ENCODE peak calls at places on chromosome 11, in six cellular contexts. Q is H9, W is neuronal stem cell, D is mesendoderm, T is IMR-90, K is H1. E is an unnamed sample.

GRCh38 chr11:19367051-19367709 is 126.4 kb upstream of the E2F8 start:
- DNase-seq in T (peak), D (no peak), Q (no peak), W (no peak), K (no peak), E (no peak)

GRCh38 chr11:19237813-19238212 is 2.9 kb downstream of the E2F8 start:
- DNase-seq in Q (no peak), K (no peak), D (no peak), T (no peak), W (no peak), E (no peak)

GRCh38 chr11:113104390-113105251 is 143.4 kb downstream of the NCAM1 start:
- DNase-seq in Q (no peak), T (no peak), W (no peak), K (no peak), D (no peak), E (no peak)

GRCh38 chr11:93537022-93537421 is 6.2 kb downstream of the SMCO4 start:
- DNase-seq in K (no peak), D (peak), Q (no peak), T (no peak), W (no peak), E (no peak)

GRCh38 chr11:64208796-64209562 is 2.5 kb downstream of the FERMT3 start:
- DNase-seq in D (no peak), W (no peak), T (no peak), Q (no peak), K (no peak), E (no peak)

GRCh38 chr11:46072172-46072964 is 48.9 kb downstream of the PHF21A start:
- DNase-seq in W (no peak), K (no peak), D (no peak), T (no peak), Q (no peak), E (peak)

GRCh38 chr11:115993613-115994012 is 489.4 kb upstream of the CADM1 start:
- DNase-seq in Q (no peak), D (no peak), W (no peak), T (no peak), K (no peak), E (no peak)

GRCh38 chr11:57288771-57289579 is 35.8 kb downstream of the TNKS1BP1 start:
- DNase-seq in K (no peak), Q (no peak), T (peak), W (no peak), D (no peak), E (peak)

GRCh38 chr11:134640536-134640935 is 228.5 kb upstream of the B3GAT1 start:
- DNase-seq in Q (no peak), D (no peak), W (no peak), T (no peak), K (no peak), E (no peak)

GRCh38 chr11:114779189-114779588 is 100.9 kb downstream of the NXPE2 start:
- DNase-seq in K (no peak), T (no peak), D (no peak), Q (no peak), W (no peak), E (no peak)

GRCh38 chr11:10225553-10225952 is 68.5 kb downstream of the SBF2 start:
- DNase-seq in T (no peak), W (no peak), K (no peak), D (no peak), Q (no peak), E (no peak)

GRCh38 chr11:63869686-63870085 is 30.8 kb downstream of the MARK2 start:
- DNase-seq in Q (no peak), D (no peak), W (no peak), T (no peak), K (no peak), E (no peak)

GRCh38 chr11:57800444-57801184 is 39.0 kb downstream of the CTNND1 start:
- DNase-seq in D (peak), K (no peak), W (peak), T (peak), Q (peak), E (peak)

GRCh38 chr11:44840526-44840925 is 110.2 kb downstream of the TP53I11 start:
- DNase-seq in W (no peak), D (no peak), T (no peak), K (no peak), Q (no peak), E (no peak)

GRCh38 chr11:65814960-65815565 is 18.7 kb upstream of the SNX32 start:
- DNase-seq in Q (no peak), T (no peak), K (no peak), W (no peak), D (no peak), E (no peak)
- H2BK120ac ChIP-seq in Q (no peak), T (no peak), K (no peak), W (no peak), D (no peak), E (no peak)

GRCh38 chr11:1598816-1599215 is 722 bp upstream of the KRTAP5-2 start:
- DNase-seq in D (no peak), Q (no peak), W (no peak), T (no peak), K (no peak), E (no peak)

GRCh38 chr11:1597981-1598380 is at the start of gene KRTAP5-2:
- DNase-seq in W (no peak), K (no peak), D (no peak), T (no peak), Q (no peak), E (no peak)

GRCh38 chr11:1600626-1601025 is 2.5 kb upstream of the KRTAP5-2 start:
- DNase-seq in K (no peak), D (no peak), Q (no peak), T (no peak), W (no peak), E (no peak)

DNA sequence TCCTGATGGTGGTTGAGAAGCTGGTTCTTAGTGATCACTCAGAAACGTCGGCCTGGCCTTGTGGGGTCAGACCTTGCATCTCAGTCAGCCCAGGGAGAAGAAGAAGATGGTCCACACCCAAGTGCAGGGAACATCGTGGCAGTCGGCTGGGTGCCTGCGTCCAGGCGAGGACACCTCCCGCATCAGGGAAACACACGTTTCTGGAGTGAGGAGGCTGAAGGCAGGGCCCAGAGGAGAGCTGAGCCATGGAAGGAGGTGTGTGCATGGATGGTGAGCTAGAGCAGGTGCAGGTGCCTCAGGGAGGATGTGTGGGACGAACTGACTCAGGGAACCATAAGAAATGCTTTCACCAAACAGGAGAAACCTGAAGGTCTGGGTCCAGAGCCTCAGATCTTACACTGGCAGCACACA is 758 bp downstream of the KRTAP5-2 start:
- DNase-seq in D (no peak), K (no peak), W (no peak), T (no peak), Q (no peak), E (no peak)
- H2BK15ac ChIP-seq in D (no peak), K (peak), W (no peak), T (no peak), Q (no peak), E (no peak)

GRCh38 chr11:68437927-68438657 is 22.5 kb upstream of the PPP6R3 start:
- DNase-seq in K (no peak), T (no peak), W (no peak), Q (no peak), D (no peak), E (no peak)
- H2BK120ac ChIP-seq in K (no peak), T (peak), W (no peak), Q (no peak), D (no peak), E (peak)

DNA sequence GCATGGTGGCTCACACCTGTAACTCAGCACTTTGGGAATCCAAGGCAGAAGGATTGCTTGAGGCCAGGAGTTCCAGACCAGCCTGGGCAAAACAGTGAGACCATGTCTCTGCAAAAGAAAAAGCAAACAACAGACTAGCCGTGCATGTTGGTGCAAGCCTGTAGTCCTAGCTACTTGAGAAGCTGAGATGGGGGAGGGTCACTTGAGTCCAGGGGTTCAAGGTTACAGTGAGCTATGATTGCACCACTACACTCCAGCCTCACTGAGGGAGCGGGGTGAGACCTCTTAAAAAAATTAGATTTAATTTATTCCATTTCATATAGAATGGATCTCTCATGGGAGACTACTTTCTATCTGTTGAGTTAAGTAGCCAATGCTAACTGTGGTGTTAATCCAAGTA is 50.4 kb downstream of the DDX10 start:
- DNase-seq in T (no peak), W (no peak), Q (no peak), K (no peak), D (no peak), E (no peak)
- H2BK15ac ChIP-seq in T (no peak), W (no peak), Q (no peak), K (no peak), D (no peak), E (no peak)

GRCh38 chr11:121038642-121039409 is 14.9 kb downstream of the TBCEL start:
- DNase-seq in Q (no peak), D (peak), W (no peak), T (no peak), K (no peak), E (no peak)
- H2BK120ac ChIP-seq in Q (no peak), D (no peak), W (no peak), T (no peak), K (no peak), E (no peak)

DNA sequence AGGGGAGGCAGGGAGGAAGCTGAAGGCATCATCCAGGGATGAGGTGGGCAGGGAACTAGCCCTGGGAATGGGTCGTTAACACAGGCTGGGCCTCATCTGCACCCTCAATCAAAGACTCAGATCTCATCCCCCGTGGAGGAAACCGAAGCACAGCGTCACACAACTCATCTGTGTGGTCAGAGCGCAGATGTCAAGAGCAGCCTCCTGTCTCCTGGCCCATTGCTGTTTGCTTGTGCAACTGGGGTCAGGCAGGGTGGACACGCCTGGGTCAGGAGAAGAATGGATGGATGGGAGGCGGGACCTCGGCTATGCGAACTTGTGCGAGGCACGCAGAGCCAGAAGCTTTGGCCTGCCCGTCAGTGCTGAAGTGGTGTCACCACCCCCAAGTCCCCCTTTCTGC is 218.1 kb downstream of the CEP164 start:
- DNase-seq in W (no peak), Q (no peak), D (no peak), K (no peak), T (no peak), E (no peak)
- H2BK15ac ChIP-seq in W (no peak), Q (no peak), D (no peak), K (no peak), T (no peak), E (no peak)

DNA sequence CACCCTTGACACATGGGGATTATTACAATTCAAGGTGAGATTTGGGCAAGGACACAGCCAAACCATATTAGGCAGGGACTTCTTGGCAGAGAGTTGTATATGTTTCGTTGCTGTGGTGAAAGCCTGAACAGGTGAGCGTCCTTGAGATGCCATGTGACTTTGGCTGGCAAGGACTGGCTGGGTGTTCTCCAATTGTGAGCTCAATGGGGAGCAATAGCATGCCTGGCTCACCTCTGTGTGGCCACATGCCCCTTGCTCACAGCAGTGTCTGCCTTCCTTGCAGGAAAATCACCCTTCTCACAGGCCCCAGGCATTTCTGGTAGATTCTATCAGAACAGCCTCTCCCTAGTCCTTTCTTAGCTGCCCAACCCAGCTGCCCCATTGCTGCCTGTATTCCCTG is 105.5 kb downstream of the PARVA start:
- DNase-seq in Q (no peak), T (no peak), D (no peak), W (no peak), K (no peak), E (no peak)
- H2BK120ac ChIP-seq in Q (no peak), T (no peak), D (no peak), W (no peak), K (no peak), E (no peak)

DNA sequence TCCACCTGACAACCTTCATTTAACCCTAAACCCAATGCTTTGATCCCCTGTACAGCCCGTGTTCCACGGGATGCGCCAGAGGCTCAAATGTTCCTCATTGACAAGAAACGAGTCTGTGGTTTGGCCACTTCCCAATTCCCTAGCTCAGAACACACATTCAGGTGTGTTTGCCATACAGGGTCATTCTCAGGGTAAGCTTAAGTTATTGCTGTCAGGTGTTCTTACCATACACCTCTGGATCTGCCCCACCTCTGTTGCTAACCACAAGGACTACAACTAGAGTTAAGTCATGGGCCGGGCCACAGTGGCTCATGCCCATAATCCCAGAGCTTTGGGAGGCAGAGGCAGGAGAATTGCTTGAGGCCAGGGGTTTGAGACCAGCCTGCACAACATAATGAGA is 45.6 kb upstream of the POLD3 start:
- DNase-seq in T (no peak), D (no peak), K (no peak), Q (no peak), W (no peak), E (no peak)
- H2BK15ac ChIP-seq in T (no peak), D (no peak), K (no peak), Q (no peak), W (no peak), E (no peak)

E was measured in mesenchymal stem cell.